ENCODE peak calls at places on chromosomes 13 and 19, in six cellular contexts. One of them, this sample, is unnamed. For H3K36me3, the result is how much of the 10 kb centered on the place peaks cover.

GRCh38 chr13:92896842-92897241 is 329.8 kb upstream of the GPC6 start:
- DNase-seq in stomach: no peak
- DNase-seq in GM06990: no peak
- DNase-seq in heart right ventricle: no peak
- DNase-seq in PC-3: peak
- DNase-seq in left lung: no peak
- DNase-seq in this sample: no peak

GRCh38 chr19:43526884-43527859 is at the start of gene ETHE1:
- DNase-seq in stomach: peak
- DNase-seq in GM06990: peak
- DNase-seq in heart right ventricle: peak
- DNase-seq in PC-3: peak
- DNase-seq in left lung: peak
- DNase-seq in this sample: peak

GRCh38 chr13:38967446-38967845 is 23.2 kb downstream of the STOML3 start:
- DNase-seq in stomach: no peak
- DNase-seq in GM06990: no peak
- DNase-seq in heart right ventricle: no peak
- DNase-seq in PC-3: no peak
- DNase-seq in left lung: no peak
- DNase-seq in this sample: no peak

GRCh38 chr13:110713981-110714797 is 689 bp downstream of the ING1 start:
- DNase-seq in stomach: peak
- DNase-seq in GM06990: peak
- DNase-seq in heart right ventricle: peak
- DNase-seq in PC-3: peak
- DNase-seq in left lung: peak
- DNase-seq in this sample: peak

GRCh38 chr13:113598481-113598880 is 13.9 kb downstream of the TFDP1 start:
- DNase-seq in stomach: no peak
- DNase-seq in GM06990: no peak
- DNase-seq in heart right ventricle: no peak
- DNase-seq in PC-3: no peak
- DNase-seq in left lung: peak
- DNase-seq in this sample: no peak

GRCh38 chr13:21139374-21139773 is 37.0 kb downstream of the SKA3 start:
- DNase-seq in stomach: no peak
- DNase-seq in GM06990: no peak
- DNase-seq in heart right ventricle: no peak
- DNase-seq in PC-3: no peak
- DNase-seq in left lung: no peak
- DNase-seq in this sample: no peak

GRCh38 chr19:10424011-10424637 is 3.8 kb downstream of the PDE4A start:
- DNase-seq in stomach: peak
- DNase-seq in GM06990: peak
- DNase-seq in heart right ventricle: peak
- DNase-seq in PC-3: peak
- DNase-seq in left lung: peak
- DNase-seq in this sample: peak

GRCh38 chr13:104315606-104316005 is 1249.4 kb upstream of the SLC10A2 start:
- DNase-seq in stomach: no peak
- DNase-seq in GM06990: no peak
- DNase-seq in heart right ventricle: no peak
- DNase-seq in PC-3: peak
- DNase-seq in left lung: no peak
- DNase-seq in this sample: peak

GRCh38 chr13:21837841-21838551 is 167.1 kb downstream of the FGF9 start:
- DNase-seq in stomach: no peak
- DNase-seq in GM06990: no peak
- DNase-seq in heart right ventricle: no peak
- DNase-seq in PC-3: no peak
- DNase-seq in left lung: no peak
- DNase-seq in this sample: no peak

GRCh38 chr13:59247166-59247565 is 916.6 kb downstream of the DIAPH3 start:
- DNase-seq in stomach: peak
- DNase-seq in GM06990: no peak
- DNase-seq in heart right ventricle: peak
- DNase-seq in PC-3: no peak
- DNase-seq in left lung: no peak
- DNase-seq in this sample: no peak

GRCh38 chr19:9075064-9075964 is 11.5 kb upstream of the OR1M1 start:
- DNase-seq in stomach: peak
- DNase-seq in GM06990: no peak
- DNase-seq in heart right ventricle: peak
- DNase-seq in PC-3: peak
- DNase-seq in left lung: peak
- DNase-seq in this sample: peak

GRCh38 chr19:41548954-41549688 is 26.8 kb upstream of the CEACAM21 start:
- DNase-seq in stomach: peak
- DNase-seq in GM06990: no peak
- DNase-seq in heart right ventricle: no peak
- DNase-seq in PC-3: no peak
- DNase-seq in left lung: no peak
- DNase-seq in this sample: no peak

GRCh38 chr19:38093587-38093986 is 130.4 kb downstream of the DPF1 start:
- DNase-seq in stomach: no peak
- DNase-seq in GM06990: no peak
- DNase-seq in heart right ventricle: peak
- DNase-seq in PC-3: no peak
- DNase-seq in left lung: no peak
- DNase-seq in this sample: no peak

GRCh38 chr19:34041922-34042521 is 130.3 kb upstream of the LSM14A start:
- DNase-seq in stomach: peak
- DNase-seq in GM06990: peak
- DNase-seq in heart right ventricle: peak
- DNase-seq in PC-3: peak
- DNase-seq in left lung: peak
- DNase-seq in this sample: peak

GRCh38 chr19:10690351-10690781 is 10.9 kb upstream of the QTRT1 start:
- DNase-seq in stomach: peak
- DNase-seq in GM06990: no peak
- DNase-seq in heart right ventricle: no peak
- DNase-seq in PC-3: no peak
- DNase-seq in left lung: no peak
- DNase-seq in this sample: no peak

GRCh38 chr19:38781058-38781457 is 7.7 kb upstream of the LGALS7 start:
- DNase-seq in stomach: no peak
- DNase-seq in GM06990: no peak
- DNase-seq in heart right ventricle: no peak
- DNase-seq in PC-3: no peak
- DNase-seq in left lung: no peak
- DNase-seq in this sample: no peak

GRCh38 chr13:33450956-33451709 is 165.6 kb upstream of the STARD13 start:
- DNase-seq in stomach: peak
- DNase-seq in GM06990: no peak
- DNase-seq in heart right ventricle: no peak
- DNase-seq in PC-3: peak
- DNase-seq in left lung: no peak
- DNase-seq in this sample: no peak

GRCh38 chr13:76600086-76600485 is 286.1 kb downstream of the KCTD12 start:
- DNase-seq in stomach: no peak
- DNase-seq in GM06990: no peak
- DNase-seq in heart right ventricle: no peak
- DNase-seq in PC-3: no peak
- DNase-seq in left lung: no peak
- DNase-seq in this sample: no peak

GRCh38 chr19:45601524-45602522 is at the start of gene GPR4:
- DNase-seq in stomach: no peak
- DNase-seq in GM06990: no peak
- DNase-seq in heart right ventricle: peak
- DNase-seq in PC-3: peak
- DNase-seq in left lung: peak
- DNase-seq in this sample: no peak

GRCh38 chr13:43127827-43128226 is 104.4 kb downstream of the DNAJC15 start:
- DNase-seq in stomach: no peak
- DNase-seq in GM06990: peak
- DNase-seq in heart right ventricle: no peak
- DNase-seq in PC-3: no peak
- DNase-seq in left lung: no peak
- DNase-seq in this sample: no peak
- H3K4me3 ChIP-seq in stomach: no peak
- H3K4me3 ChIP-seq in GM06990: peak
- H3K4me3 ChIP-seq in heart right ventricle: no peak
- H3K4me3 ChIP-seq in PC-3: no peak
- H3K4me3 ChIP-seq in left lung: no peak
- H3K4me3 ChIP-seq in this sample: no peak

DNA sequence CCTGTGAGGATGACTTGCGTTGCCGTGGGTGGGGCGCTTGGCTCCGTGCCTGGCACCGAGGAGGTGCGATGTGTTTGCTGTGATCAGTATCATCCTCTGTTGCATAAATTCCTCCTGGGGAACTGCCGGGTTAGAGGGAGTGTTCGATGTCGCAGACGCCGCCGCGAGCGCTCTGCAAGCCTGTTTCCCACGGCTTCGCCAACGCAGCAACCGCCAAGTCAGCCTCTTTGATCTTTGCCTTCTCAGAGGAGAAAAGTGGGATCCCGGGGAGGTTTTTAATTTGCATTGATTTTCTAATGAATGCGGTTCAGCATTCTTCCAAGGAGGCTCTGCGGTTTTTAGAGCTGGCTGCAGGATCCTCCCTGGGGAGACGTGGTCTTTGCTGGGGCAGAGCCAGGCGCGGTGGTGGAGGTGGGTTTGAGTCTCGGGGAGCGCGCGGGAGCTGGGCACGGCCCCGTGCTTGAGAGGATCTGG is 7.6 kb downstream of the GPR32 start:
- DNase-seq in stomach: no peak
- DNase-seq in GM06990: no peak
- DNase-seq in heart right ventricle: no peak
- DNase-seq in PC-3: no peak
- DNase-seq in left lung: peak
- DNase-seq in this sample: no peak
- H3K36me3 ChIP-seq in stomach: under half
- H3K36me3 ChIP-seq in GM06990: under half
- H3K36me3 ChIP-seq in heart right ventricle: under half
- H3K36me3 ChIP-seq in PC-3: under half
- H3K36me3 ChIP-seq in left lung: under half
- H3K36me3 ChIP-seq in this sample: under half

DNA sequence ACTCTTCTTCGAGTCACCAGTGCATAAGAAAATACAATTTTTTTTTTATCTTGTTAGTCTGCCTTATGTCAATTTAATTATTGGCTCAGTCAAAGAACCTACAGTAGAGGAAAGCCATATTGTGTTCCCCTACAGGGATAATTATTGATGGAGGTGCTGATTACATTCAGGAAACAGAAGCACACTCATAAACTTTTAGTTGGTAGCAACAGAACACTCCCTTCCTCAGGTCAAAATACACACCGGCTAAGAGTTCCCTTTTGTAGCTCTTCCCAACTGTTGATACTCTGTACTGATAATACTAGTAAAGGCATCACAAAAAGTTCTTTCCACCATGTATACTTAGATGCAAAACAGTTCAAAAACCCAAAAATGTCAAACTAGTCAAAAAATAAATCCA is 18.4 kb downstream of the FOXO1 start:
- DNase-seq in stomach: no peak
- DNase-seq in GM06990: no peak
- DNase-seq in heart right ventricle: no peak
- DNase-seq in PC-3: no peak
- DNase-seq in left lung: no peak
- DNase-seq in this sample: no peak
- H3K4me3 ChIP-seq in stomach: no peak
- H3K4me3 ChIP-seq in GM06990: no peak
- H3K4me3 ChIP-seq in heart right ventricle: no peak
- H3K4me3 ChIP-seq in PC-3: no peak
- H3K4me3 ChIP-seq in left lung: no peak
- H3K4me3 ChIP-seq in this sample: no peak

GRCh38 chr13:42567772-42568428 is 6.1 kb upstream of the TNFSF11 start:
- DNase-seq in stomach: no peak
- DNase-seq in GM06990: no peak
- DNase-seq in heart right ventricle: no peak
- DNase-seq in PC-3: no peak
- DNase-seq in left lung: no peak
- DNase-seq in this sample: no peak

GRCh38 chr13:42574011-42574410 is at the start of gene TNFSF11:
- DNase-seq in stomach: no peak
- DNase-seq in GM06990: peak
- DNase-seq in heart right ventricle: no peak
- DNase-seq in PC-3: no peak
- DNase-seq in left lung: no peak
- DNase-seq in this sample: peak

GRCh38 chr13:42574435-42575311 is 721 bp downstream of the TNFSF11 start:
- DNase-seq in stomach: no peak
- DNase-seq in GM06990: peak
- DNase-seq in heart right ventricle: no peak
- DNase-seq in PC-3: no peak
- DNase-seq in left lung: peak
- DNase-seq in this sample: peak

GRCh38 chr13:42569576-42570344 is 4.2 kb upstream of the TNFSF11 start:
- DNase-seq in stomach: no peak
- DNase-seq in GM06990: no peak
- DNase-seq in heart right ventricle: no peak
- DNase-seq in PC-3: no peak
- DNase-seq in left lung: no peak
- DNase-seq in this sample: no peak

GRCh38 chr13:42571895-42572294 is 2.1 kb upstream of the TNFSF11 start:
- DNase-seq in stomach: no peak
- DNase-seq in GM06990: no peak
- DNase-seq in heart right ventricle: no peak
- DNase-seq in PC-3: no peak
- DNase-seq in left lung: no peak
- DNase-seq in this sample: no peak
- H3K36me3 ChIP-seq in stomach: under half
- H3K36me3 ChIP-seq in GM06990: under half
- H3K36me3 ChIP-seq in heart right ventricle: under half
- H3K36me3 ChIP-seq in PC-3: under half
- H3K36me3 ChIP-seq in left lung: under half
- H3K36me3 ChIP-seq in this sample: under half

DNA sequence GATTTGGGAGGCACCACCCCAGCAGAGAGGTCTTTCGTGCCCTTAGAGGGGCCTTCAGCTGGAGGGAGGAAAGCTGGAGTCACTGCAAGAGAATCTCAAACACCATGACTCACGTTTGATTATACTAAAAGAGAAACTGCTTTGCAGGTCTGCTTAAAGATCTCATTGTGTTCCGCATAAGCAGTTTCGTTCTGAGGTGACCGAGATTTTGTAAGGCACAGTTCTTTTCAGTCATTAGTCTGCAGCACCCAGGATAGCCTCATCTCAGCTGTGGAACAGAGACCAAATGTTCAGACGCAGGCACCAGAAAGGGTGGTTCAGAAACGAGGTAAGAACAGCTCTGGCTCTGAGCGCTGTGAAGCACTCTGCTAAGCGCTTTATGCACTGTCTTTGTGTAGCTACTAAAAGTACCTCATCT is 71.2 kb upstream of the GTF3A start:
- DNase-seq in stomach: no peak
- DNase-seq in GM06990: peak
- DNase-seq in heart right ventricle: no peak
- DNase-seq in PC-3: peak
- DNase-seq in left lung: no peak
- DNase-seq in this sample: no peak
- H3K4me3 ChIP-seq in stomach: no peak
- H3K4me3 ChIP-seq in GM06990: peak
- H3K4me3 ChIP-seq in heart right ventricle: no peak
- H3K4me3 ChIP-seq in PC-3: peak
- H3K4me3 ChIP-seq in left lung: no peak
- H3K4me3 ChIP-seq in this sample: no peak

GRCh38 chr19:57192993-57193392 is 1.7 kb downstream of the ZNF264 start:
- DNase-seq in stomach: no peak
- DNase-seq in GM06990: no peak
- DNase-seq in heart right ventricle: no peak
- DNase-seq in PC-3: no peak
- DNase-seq in left lung: no peak
- DNase-seq in this sample: no peak
- H3K36me3 ChIP-seq in stomach: under half
- H3K36me3 ChIP-seq in GM06990: under half
- H3K36me3 ChIP-seq in heart right ventricle: under half
- H3K36me3 ChIP-seq in PC-3: under half
- H3K36me3 ChIP-seq in left lung: under half
- H3K36me3 ChIP-seq in this sample: half or more

This sample was measured in MG63.